ENCODE peak calls at places on chromosomes 13 and 19, in five cellular contexts. L is body of pancreas, R is fibroblast of lung, N is gastrocnemius medialis, X is HL-60. B is an unnamed sample.

GRCh38 chr13:44801990-44802389 is 187.3 kb downstream of the NUFIP1 start:
- DNase-seq in L (no peak), R (peak), N (no peak), X (peak), B (peak)

GRCh38 chr19:1045247-1045603 is 5.3 kb downstream of the ABCA7 start:
- DNase-seq in L (peak), R (no peak), N (peak), X (no peak), B (no peak)

GRCh38 chr13:98937911-98938381 is 39.9 kb downstream of the DOCK9 start:
- DNase-seq in L (no peak), R (peak), N (no peak), X (no peak), B (no peak)

GRCh38 chr19:19719798-19720197 is 13.1 kb downstream of the ZNF14 start:
- DNase-seq in L (no peak), R (no peak), N (no peak), X (no peak), B (no peak)

GRCh38 chr13:106517151-106517847 is 18.2 kb downstream of the EFNB2 start:
- DNase-seq in L (no peak), R (no peak), N (no peak), X (no peak), B (no peak)

GRCh38 chr13:67235265-67235664 is 5.1 kb upstream of the PCDH9 start:
- DNase-seq in L (no peak), R (no peak), N (no peak), X (no peak), B (no peak)

GRCh38 chr19:18833849-18834643 is 2.3 kb downstream of the UPF1 start:
- DNase-seq in L (peak), R (no peak), N (no peak), X (no peak), B (peak)

GRCh38 chr19:16026756-16027155 is 49.5 kb upstream of the TPM4 start:
- DNase-seq in L (no peak), R (no peak), N (no peak), X (no peak), B (no peak)

GRCh38 chr13:102609696-102610095 is 12.9 kb downstream of the TPP2 start:
- DNase-seq in L (no peak), R (no peak), N (no peak), X (no peak), B (no peak)

GRCh38 chr13:80946008-80946802 is 605.3 kb upstream of the SPRY2 start:
- DNase-seq in L (no peak), R (no peak), N (no peak), X (no peak), B (no peak)
- H3K27ac ChIP-seq in L (no peak), R (no peak), N (no peak), X (no peak), B (no peak)

GRCh38 chr13:48977973-48978372 is 2.3 kb downstream of the FNDC3A start:
- DNase-seq in L (no peak), R (no peak), N (no peak), X (no peak), B (peak)

GRCh38 chr13:48973845-48974431 is 1.8 kb upstream of the FNDC3A start:
- DNase-seq in L (no peak), R (no peak), N (no peak), X (no peak), B (no peak)

GRCh38 chr13:48976677-48977625 is 1.2 kb downstream of the FNDC3A start:
- DNase-seq in L (no peak), R (peak), N (peak), X (no peak), B (no peak)

GRCh38 chr13:48975926-48976676 is 389 bp downstream of the FNDC3A start:
- DNase-seq in L (peak), R (peak), N (peak), X (peak), B (peak)

GRCh38 chr13:48975101-48975925 is at the start of gene FNDC3A:
- DNase-seq in L (peak), R (peak), N (peak), X (peak), B (peak)
- TF ChIP-seq CTCF in L (no peak), R (peak), N (no peak), X (no peak), B (no peak)

DNA sequence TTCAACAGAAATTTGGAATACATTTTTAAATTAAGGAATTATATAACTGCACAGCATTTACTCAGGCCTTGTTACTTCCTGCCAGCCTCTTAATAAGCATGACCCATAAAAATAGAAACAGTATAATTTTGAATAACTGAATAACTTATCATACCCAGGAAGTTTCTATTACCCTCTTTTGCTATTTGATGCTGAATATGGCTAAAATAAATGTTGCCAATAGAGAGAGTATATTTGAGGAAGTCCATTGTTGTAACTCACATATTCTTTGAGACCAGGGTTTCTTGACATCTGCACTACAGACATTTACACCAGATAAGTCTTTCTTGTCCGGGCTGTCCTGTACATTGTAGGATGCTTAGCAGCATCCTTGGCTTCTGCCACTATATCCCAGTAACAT is 178.1 kb downstream of the KLF12 start:
- DNase-seq in L (no peak), R (no peak), N (no peak), X (no peak), B (no peak)
- H3K27ac ChIP-seq in L (no peak), R (no peak), N (no peak), X (no peak), B (no peak)

GRCh38 chr13:94548382-94549240 is 47.3 kb downstream of the TGDS start:
- DNase-seq in L (peak), R (peak), N (peak), X (peak), B (peak)
- TF ChIP-seq CTCF in L (no peak), R (no peak), N (no peak), X (no peak), B (peak)

GRCh38 chr13:114059428-114059827 is 73.0 kb downstream of the RASA3 start:
- DNase-seq in L (no peak), R (no peak), N (no peak), X (no peak), B (no peak)
- H3K27ac ChIP-seq in L (no peak), R (no peak), N (no peak), X (no peak), B (peak)

GRCh38 chr19:33720691-33721682 is 75.7 kb upstream of the KCTD15 start:
- DNase-seq in L (no peak), R (no peak), N (no peak), X (no peak), B (no peak)
- TF ChIP-seq CTCF in L (no peak), R (no peak), N (no peak), X (no peak), B (no peak)

DNA sequence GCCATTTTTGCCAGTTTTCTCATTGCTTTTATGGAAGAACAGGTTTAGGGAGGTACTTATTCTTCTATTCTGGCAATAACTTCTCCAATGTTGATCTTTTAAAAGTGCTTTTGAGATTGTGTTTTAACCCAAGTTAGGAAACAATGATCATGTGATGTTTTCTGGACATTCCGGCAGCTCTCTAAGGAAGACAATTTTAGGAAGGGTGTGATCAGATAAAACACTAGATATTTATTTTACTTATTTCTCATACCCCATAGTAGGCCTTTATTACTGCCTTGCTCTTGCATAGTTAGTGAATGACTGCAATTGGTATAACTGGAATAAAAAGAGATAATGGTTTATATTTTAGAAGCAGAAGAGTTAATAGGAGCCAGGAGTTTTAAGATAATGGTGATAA is 68.4 kb upstream of the SPATA13 start:
- DNase-seq in L (no peak), R (no peak), N (no peak), X (no peak), B (no peak)
- H3K27ac ChIP-seq in L (no peak), R (no peak), N (no peak), X (no peak), B (no peak)

GRCh38 chr19:39174558-39175544 is 21.9 kb upstream of the NCCRP1 start:
- DNase-seq in L (no peak), R (no peak), N (no peak), X (no peak), B (no peak)
- TF ChIP-seq CTCF in L (no peak), R (no peak), N (no peak), X (no peak), B (no peak)

DNA sequence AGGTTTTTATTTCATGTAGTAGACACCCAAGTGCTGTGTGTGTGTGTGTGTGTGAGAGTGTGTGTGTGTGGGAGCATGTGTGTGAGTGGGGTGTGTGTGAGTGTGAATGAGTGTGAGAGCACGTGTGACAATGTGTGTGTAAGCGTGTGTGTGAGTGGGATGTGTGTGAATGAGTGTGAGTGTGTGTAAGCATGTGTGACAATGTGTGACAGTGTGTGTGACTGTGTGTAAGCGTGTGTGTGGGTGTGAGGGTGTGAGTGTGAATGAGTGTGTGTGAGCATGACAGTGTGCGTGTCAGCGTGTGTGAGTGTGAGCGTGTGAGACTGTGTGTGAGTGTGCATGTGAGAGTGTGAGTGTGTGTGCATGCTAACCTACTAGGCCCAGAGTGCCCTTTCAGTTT is 15.3 kb downstream of the NOVA2 start:
- DNase-seq in L (no peak), R (no peak), N (no peak), X (no peak), B (no peak)
- H3K27ac ChIP-seq in L (no peak), R (no peak), N (no peak), X (no peak), B (no peak)